ENCODE peak calls at places on chromosomes 7 and 10, in ten cellular contexts. S, C, A, W, Y, N, F, P, T and E are unnamed samples.

GRCh38 chr10:48716393-48716792 is 31.7 kb downstream of the WDFY4 start:
- DNase-seq in F (no peak), P (no peak), C (no peak), T (no peak), Y (no peak), N (no peak), A (no peak), W (no peak), S (no peak), E (no peak)

GRCh38 chr7:81956520-81956919 is 186.7 kb upstream of the HGF start:
- DNase-seq in C (peak; percentile 32), F (peak; percentile 45), A (peak; percentile 84), S (no peak), Y (no peak), N (no peak), T (no peak), W (no peak), P (peak; percentile 5), E (no peak)

GRCh38 chr10:21173964-21174669 is 277.0 kb upstream of the NEBL start:
- DNase-seq in P (peak; percentile 66), Y (peak; percentile 83), F (no peak), S (no peak), W (peak; percentile 21), A (no peak), N (no peak), T (no peak), C (no peak), E (no peak)

GRCh38 chr7:83005410-83005809 is 157.3 kb downstream of the PCLO start:
- DNase-seq in T (no peak), N (no peak), W (no peak), P (no peak), S (no peak), C (no peak), Y (no peak), A (peak; percentile 18), F (no peak), E (no peak)

GRCh38 chr7:56092789-56093531 is at the start of gene PHKG1:
- DNase-seq in S (peak; percentile 85), N (no peak), W (peak; percentile 79), Y (peak; percentile 42), T (peak; percentile 64), P (peak; percentile 56), F (peak; percentile 72), A (peak; percentile 91), C (peak; percentile 50), E (no peak)

GRCh38 chr10:103759100-103759781 is 96.1 kb downstream of the SH3PXD2A start:
- DNase-seq in F (peak; percentile 84), Y (peak; percentile 76), A (peak; percentile 86), N (no peak), W (no peak), P (peak; percentile 55), T (no peak), C (peak; percentile 61), S (no peak), E (peak; percentile 35)

GRCh38 chr7:17685141-17685540 is 255.2 kb downstream of the SNX13 start:
- DNase-seq in S (no peak), P (no peak), W (no peak), C (no peak), T (no peak), F (no peak), A (no peak), N (no peak), Y (no peak), E (no peak)

GRCh38 chr10:86943316-86944030 is 13.9 kb downstream of the MMRN2 start:
- DNase-seq in S (peak; percentile 56), F (no peak), T (no peak), Y (no peak), W (no peak), P (no peak), C (no peak), N (no peak), A (no peak), E (no peak)

DNA sequence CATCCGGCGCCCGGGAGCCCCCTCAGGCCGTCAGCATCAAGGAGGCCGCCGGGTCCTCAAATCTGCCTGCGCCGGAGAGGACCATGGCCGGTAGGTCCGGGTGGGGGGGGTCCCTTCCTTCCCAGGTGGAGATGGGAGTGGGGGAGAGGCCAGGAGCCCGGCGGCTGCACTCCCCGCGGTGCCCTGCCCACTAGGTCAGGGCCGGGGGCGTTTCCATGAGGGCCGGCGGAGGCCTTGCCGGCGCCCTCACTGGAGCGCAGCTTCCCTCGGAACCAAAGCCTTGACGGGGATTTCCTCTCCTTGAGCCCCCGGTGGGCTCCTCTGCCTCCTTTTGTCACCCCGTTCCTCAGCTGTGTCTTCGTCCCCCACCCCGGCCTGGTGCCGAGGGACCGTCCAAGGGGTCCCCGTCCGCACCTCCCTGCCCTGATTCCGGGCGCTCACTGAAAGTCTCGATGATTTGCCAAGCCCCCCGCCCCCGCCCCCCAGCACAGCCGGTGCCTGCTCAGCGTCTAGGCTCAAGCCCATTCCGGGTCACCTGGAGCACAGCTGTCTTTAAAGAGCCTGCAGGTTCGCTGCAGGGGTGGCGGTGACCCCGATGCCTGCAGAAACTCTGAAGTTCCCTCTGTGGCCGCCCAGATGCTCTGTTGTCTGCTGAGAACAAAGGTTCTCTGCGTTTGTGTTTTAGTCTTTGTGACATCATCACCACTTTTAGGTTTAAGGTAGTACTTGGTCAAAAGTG is 580 bp downstream of the VENTX start:
- DNase-seq in S (no peak), N (no peak), P (no peak), C (no peak), T (no peak), F (no peak), W (no peak), Y (no peak), A (no peak), E (no peak)
- H3K4me3 ChIP-seq in S (no peak overlapping the region), N (no peak overlapping the region), P (no peak overlapping the region), C (no peak overlapping the region), T (no peak overlapping the region), F (no peak overlapping the region), W (no peak overlapping the region), Y (no peak overlapping the region), A (no peak overlapping the region), E (no peak overlapping the region)

DNA sequence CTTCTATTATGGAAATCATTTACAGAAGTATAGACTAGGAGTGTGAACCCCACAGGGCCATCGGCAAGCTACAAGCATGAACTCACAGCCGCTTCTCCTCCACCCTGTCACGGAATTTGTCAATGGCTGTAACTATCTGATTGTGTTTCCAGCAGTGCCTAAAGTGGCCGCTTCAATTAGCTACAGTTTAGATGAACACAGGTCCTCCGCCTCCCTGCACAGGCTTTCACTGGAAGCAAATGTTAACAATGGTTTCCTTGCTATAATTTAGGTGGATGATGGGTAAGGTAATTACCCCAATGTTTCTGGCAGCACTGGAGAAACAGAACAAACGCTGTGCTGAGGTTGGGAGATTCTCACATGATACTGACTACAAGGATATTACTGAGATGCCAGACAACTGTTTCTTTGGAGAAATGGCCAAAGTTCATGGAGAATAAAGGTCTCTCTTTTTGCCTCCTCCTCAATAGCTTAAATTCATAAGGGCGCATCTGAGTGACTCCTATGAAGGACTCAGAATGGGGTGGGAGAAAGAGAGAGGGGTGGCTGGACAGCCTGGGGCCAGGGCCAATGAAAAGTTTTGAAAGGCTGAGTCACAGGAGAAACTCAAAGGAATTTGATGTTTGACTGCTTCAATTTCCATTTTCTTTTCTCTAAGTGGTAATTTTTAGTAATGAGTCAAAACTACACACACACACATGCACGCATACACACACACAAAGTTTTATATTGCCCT is 78.9 kb downstream of the SVIL start:
- DNase-seq in S (no peak), N (no peak), T (no peak), P (no peak), C (no peak), Y (peak; percentile 63), W (no peak), A (peak; percentile 66), F (peak; percentile 92), E (no peak)
- H3K27ac ChIP-seq in S (peak overlapping the region; percentile 57), N (no peak overlapping the region), T (peak overlapping the region; percentile 38), P (no peak overlapping the region), C (peak overlapping the region; percentile 68), Y (peak overlapping the region; percentile 2), W (no peak overlapping the region), A (no peak overlapping the region), F (peak overlapping the region; percentile 80), E (no peak overlapping the region)

GRCh38 chr7:76269895-76270294 is 32.6 kb upstream of the HSPB1 start:
- DNase-seq in S (no peak), C (no peak), N (no peak), T (no peak), P (no peak), Y (no peak), F (no peak), W (no peak), A (no peak), E (no peak)

GRCh38 chr7:76267835-76268183 is 34.7 kb upstream of the HSPB1 start:
- DNase-seq in T (no peak), A (no peak), N (no peak), F (no peak), W (no peak), P (no peak), S (no peak), C (no peak), Y (no peak), E (no peak)

GRCh38 chr7:76268376-76268775 is 34.1 kb upstream of the HSPB1 start:
- DNase-seq in P (no peak), F (no peak), Y (no peak), A (no peak), W (no peak), S (no peak), N (no peak), C (no peak), T (no peak), E (no peak)

GRCh38 chr7:76265299-76265698 is 37.2 kb upstream of the HSPB1 start:
- DNase-seq in N (no peak), C (no peak), A (no peak), T (no peak), S (no peak), F (no peak), P (no peak), Y (no peak), W (no peak), E (no peak)

DNA sequence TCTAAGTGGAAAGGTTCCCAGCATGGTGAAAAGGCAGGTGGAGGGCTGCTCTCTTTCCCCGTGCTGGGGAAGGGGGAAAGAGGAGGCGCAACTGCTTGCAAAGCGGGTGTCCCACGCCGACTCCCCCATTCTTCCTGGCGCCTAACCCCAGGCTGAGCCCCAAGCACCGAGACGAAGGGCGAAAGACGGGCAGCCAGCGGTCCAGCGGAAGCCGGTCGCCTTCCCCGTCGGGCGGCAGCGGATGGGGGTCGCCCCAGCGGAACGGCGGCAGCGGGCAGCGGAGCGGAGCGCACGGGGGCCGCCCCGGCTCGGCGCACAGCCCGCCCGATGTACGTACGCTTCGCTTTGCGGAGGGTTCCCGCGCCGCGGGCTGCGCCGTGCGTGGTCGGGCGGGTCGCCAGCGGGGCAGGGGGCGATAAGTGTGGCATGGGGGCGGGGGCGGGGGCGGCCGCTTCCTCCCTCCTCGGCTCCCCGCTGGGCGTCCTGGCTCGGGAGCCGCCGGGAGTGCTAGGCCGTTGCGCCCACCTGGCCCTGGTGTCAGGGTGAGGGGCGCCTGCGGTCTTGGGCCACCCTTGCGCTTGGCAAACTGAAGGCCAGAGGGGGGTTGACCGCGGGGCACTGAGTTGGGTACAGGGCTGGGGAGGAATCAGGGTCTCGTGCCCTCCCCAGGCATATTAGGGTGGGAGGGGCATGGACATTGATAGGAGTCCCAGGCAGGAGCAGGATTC is 35.2 kb upstream of the HSPB1 start:
- DNase-seq in C (no peak), S (no peak), Y (no peak), A (no peak), W (no peak), P (no peak), F (no peak), N (no peak), T (no peak), E (no peak)
- H3K4me3 ChIP-seq in C (peak overlapping the region; percentile 20), S (peak overlapping the region; percentile 44), Y (no peak overlapping the region), A (no peak overlapping the region), W (peak overlapping the region; percentile 19), P (peak overlapping the region; percentile 51), F (no peak overlapping the region), N (no peak overlapping the region), T (peak overlapping the region; percentile 22), E (no peak overlapping the region)

GRCh38 chr10:59090804-59091203 is 85.6 kb upstream of the PHYHIPL start:
- DNase-seq in Y (no peak), W (no peak), T (no peak), S (no peak), P (no peak), F (no peak), A (no peak), N (no peak), C (no peak), E (no peak)

GRCh38 chr10:59091239-59091638 is 85.2 kb upstream of the PHYHIPL start:
- DNase-seq in N (no peak), C (no peak), P (no peak), T (no peak), S (no peak), W (no peak), A (no peak), F (no peak), Y (no peak), E (no peak)

GRCh38 chr10:59082249-59082648 is 94.2 kb upstream of the PHYHIPL start:
- DNase-seq in A (no peak), C (no peak), F (no peak), W (no peak), S (no peak), T (no peak), Y (peak; percentile 67), N (no peak), P (no peak), E (no peak)

GRCh38 chr10:59088912-59089573 is 87.4 kb upstream of the PHYHIPL start:
- DNase-seq in S (no peak), N (no peak), F (no peak), T (no peak), P (no peak), C (no peak), Y (no peak), A (no peak), W (no peak), E (no peak)

DNA sequence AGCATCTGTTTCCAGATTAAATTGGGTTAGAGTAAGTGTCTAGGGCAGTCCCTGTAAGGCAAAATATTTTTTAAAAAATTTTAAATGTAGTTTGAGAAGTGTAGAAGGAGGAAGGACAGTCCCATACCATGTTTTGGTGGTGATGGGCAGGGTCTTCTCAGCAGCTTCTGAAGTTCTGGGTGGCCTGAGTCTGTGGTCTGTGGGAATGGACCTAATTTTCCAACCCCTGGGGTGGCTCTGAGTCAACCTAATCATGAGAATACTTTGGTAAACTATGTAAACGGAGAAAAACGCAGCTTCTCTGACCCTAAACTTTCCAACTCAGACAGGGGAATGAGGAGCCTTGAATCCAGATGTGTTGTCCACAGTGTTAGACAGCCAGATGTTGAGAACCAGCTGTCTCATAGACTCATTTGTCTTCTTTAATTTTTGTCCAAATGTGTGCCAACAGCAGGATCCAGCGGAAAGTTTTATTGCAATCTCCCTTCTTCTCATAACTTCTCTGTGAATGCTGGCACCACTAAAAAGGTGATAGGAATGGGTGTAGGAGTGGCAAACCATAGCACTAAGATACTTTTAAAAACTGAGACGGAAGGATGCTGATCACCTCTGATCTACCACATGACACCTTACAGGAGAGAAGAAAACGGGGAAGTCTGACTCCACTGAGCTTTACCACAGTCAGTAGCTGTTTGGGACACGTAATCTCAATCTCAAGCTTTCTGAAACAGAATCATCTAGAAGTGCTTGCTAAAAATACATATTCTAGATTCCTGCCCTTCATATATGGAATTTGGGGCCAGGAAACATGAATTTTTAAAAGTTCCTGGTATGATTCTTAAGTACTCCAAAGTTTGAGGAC is 90.6 kb upstream of the PHYHIPL start:
- DNase-seq in W (no peak), F (no peak), Y (no peak), A (no peak), C (no peak), P (no peak), T (no peak), N (no peak), S (no peak), E (no peak)
- H3K27ac ChIP-seq in W (no peak overlapping the region), F (no peak overlapping the region), Y (no peak overlapping the region), A (no peak overlapping the region), C (no peak overlapping the region), P (no peak overlapping the region), T (no peak overlapping the region), N (no peak overlapping the region), S (no peak overlapping the region), E (no peak overlapping the region)